ENCODE peak calls at places on chromosomes 1 and 21, in six cellular contexts. X is neural crest cell; L is CD8-positive, alpha-beta T cell; K is WTC11; G is A549; C is Panc1. B is an unnamed sample.

GRCh38 chr1:229058111-229058551 is 212.8 kb upstream of the RAB4A start:
- DNase-seq in K (no peak), X (no peak), C (no peak), G (no peak), L (peak), B (no peak)

GRCh38 chr1:196063952-196064351 is 544.3 kb downstream of the KCNT2 start:
- DNase-seq in L (no peak), G (no peak), K (no peak), X (no peak), C (no peak), B (no peak)

GRCh38 chr1:10891081-10891480 is 94.6 kb upstream of the CASZ1 start:
- DNase-seq in L (no peak), C (no peak), K (no peak), G (no peak), X (no peak), B (no peak)

GRCh38 chr1:4622821-4623220 is 31.6 kb upstream of the AJAP1 start:
- DNase-seq in X (no peak), G (no peak), L (no peak), C (no peak), K (no peak), B (no peak)

GRCh38 chr1:55364216-55364615 is 149.1 kb upstream of the USP24 start:
- DNase-seq in K (no peak), L (no peak), X (no peak), C (no peak), G (no peak), B (no peak)

GRCh38 chr1:31529999-31530705 is 46.2 kb upstream of the TINAGL1 start:
- DNase-seq in X (no peak), K (no peak), G (no peak), L (no peak), C (no peak), B (no peak)

GRCh38 chr1:94235189-94236020 is 2.0 kb downstream of the ARHGAP29 start:
- DNase-seq in G (no peak), C (no peak), X (no peak), K (no peak), L (no peak), B (no peak)

GRCh38 chr1:43634729-43635128 is 15.2 kb upstream of the KDM4A start:
- DNase-seq in K (no peak), L (no peak), C (no peak), X (no peak), G (peak), B (no peak)

GRCh38 chr1:30413606-30414005 is 309.8 kb downstream of the MATN1 start:
- DNase-seq in K (no peak), X (no peak), G (no peak), C (no peak), L (no peak), B (peak)

GRCh38 chr21:39885119-39885848 is 18.0 kb downstream of the PCP4 start:
- DNase-seq in G (no peak), K (no peak), C (no peak), X (peak), L (no peak), B (no peak)

GRCh38 chr1:202023033-202023433 is 12.6 kb downstream of the ELF3 start:
- DNase-seq in K (no peak), C (peak), L (no peak), X (no peak), G (peak), B (no peak)

GRCh38 chr1:43205671-43206070 is 33.5 kb downstream of the CFAP57 start:
- DNase-seq in L (no peak), G (no peak), K (no peak), X (no peak), C (no peak), B (no peak)

GRCh38 chr1:162822391-162823200 is 32.1 kb downstream of the HSD17B7 start:
- DNase-seq in K (peak), G (peak), L (peak), C (no peak), X (peak), B (peak)

GRCh38 chr1:20551161-20551560 is 1.2 kb upstream of the FAM43B start:
- DNase-seq in C (no peak), L (no peak), X (no peak), K (no peak), G (no peak), B (no peak)

GRCh38 chr1:164786980-164787833 is 228.2 kb downstream of the PBX1 start:
- DNase-seq in G (peak), C (peak), K (peak), X (peak), L (peak), B (peak)

GRCh38 chr1:174165471-174166137 is 6.3 kb downstream of the RABGAP1L start:
- DNase-seq in K (no peak), L (no peak), G (no peak), C (no peak), X (no peak), B (no peak)

GRCh38 chr1:115113781-115114180 is 24.5 kb upstream of the TSPAN2 start:
- DNase-seq in L (no peak), G (no peak), K (no peak), C (no peak), X (no peak), B (no peak)

GRCh38 chr1:1356796-1357401 is 1.5 kb downstream of the MXRA8 start:
- DNase-seq in C (no peak), K (no peak), X (no peak), L (no peak), G (no peak), B (no peak)

GRCh38 chr1:240086726-240087125 is 5.0 kb upstream of the FMN2 start:
- DNase-seq in G (no peak), C (no peak), X (no peak), L (no peak), K (no peak), B (no peak)

GRCh38 chr1:108913105-108913948 is 36.5 kb downstream of the GPSM2 start:
- DNase-seq in X (no peak), K (no peak), G (no peak), L (no peak), C (no peak), B (no peak)

GRCh38 chr1:54559111-54559548 is 11.1 kb downstream of the ACOT11 start:
- DNase-seq in G (no peak), X (no peak), L (no peak), K (no peak), C (no peak), B (no peak)

GRCh38 chr1:16978589-16979474 is 1.6 kb downstream of the MFAP2 start:
- DNase-seq in C (no peak), L (no peak), X (no peak), G (no peak), K (no peak), B (no peak)

GRCh38 chr21:45136927-45137611 is 62.7 kb downstream of the ADARB1 start:
- DNase-seq in X (peak), C (no peak), G (peak), L (peak), K (peak), B (peak)
- TF ChIP-seq CTCF in X (peak), C (peak), G (peak), L (peak), K (peak), B (peak)

DNA sequence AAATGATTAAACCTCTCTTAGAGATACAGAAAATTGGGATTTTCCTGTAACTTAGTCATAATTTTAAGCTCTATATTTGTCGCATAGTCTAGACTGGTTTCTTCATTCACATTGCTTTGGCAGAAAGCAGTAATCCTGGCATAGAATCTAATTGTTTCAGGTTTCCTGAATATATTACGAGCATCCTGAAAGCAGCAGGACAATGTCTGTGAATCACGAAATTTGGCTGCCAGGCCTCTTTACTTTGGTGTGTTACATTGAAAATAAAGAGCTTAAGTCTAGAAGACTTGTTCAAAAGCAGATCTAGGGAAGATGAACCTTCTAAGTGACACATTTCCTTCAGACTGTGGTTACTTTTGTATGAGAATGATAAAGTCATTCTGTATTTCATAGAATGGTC is 72.2 kb downstream of the TDRD5 start:
- DNase-seq in X (no peak), L (no peak), K (no peak), C (no peak), G (no peak), B (no peak)
- TF ChIP-seq CTCF in X (no peak), L (no peak), K (no peak), C (no peak), G (no peak), B (no peak)

GRCh38 chr21:36087362-36088138 is 17.7 kb downstream of the CBR1 start:
- DNase-seq in X (no peak), K (no peak), G (no peak), L (no peak), C (no peak), B (no peak)
- TF ChIP-seq CTCF in X (peak), K (no peak), G (no peak), L (no peak), C (peak), B (no peak)

GRCh38 chr1:41751804-41752513 is 166.8 kb downstream of the HIVEP3 start:
- DNase-seq in C (no peak), G (no peak), X (no peak), K (no peak), L (no peak), B (no peak)

GRCh38 chr1:41758490-41758889 is 160.2 kb downstream of the HIVEP3 start:
- DNase-seq in K (no peak), G (no peak), C (no peak), L (no peak), X (no peak), B (no peak)

GRCh38 chr1:41752514-41753170 is 166.1 kb downstream of the HIVEP3 start:
- DNase-seq in C (no peak), L (no peak), X (no peak), K (no peak), G (no peak), B (no peak)

GRCh38 chr1:41749992-41750745 is 168.6 kb downstream of the HIVEP3 start:
- DNase-seq in L (no peak), C (no peak), K (no peak), X (no peak), G (no peak), B (no peak)

GRCh38 chr1:41754540-41754939 is 164.2 kb downstream of the HIVEP3 start:
- DNase-seq in L (no peak), X (no peak), G (no peak), C (no peak), K (no peak), B (no peak)
- TF ChIP-seq CTCF in L (peak), X (no peak), G (peak), C (peak), K (no peak), B (no peak)

DNA sequence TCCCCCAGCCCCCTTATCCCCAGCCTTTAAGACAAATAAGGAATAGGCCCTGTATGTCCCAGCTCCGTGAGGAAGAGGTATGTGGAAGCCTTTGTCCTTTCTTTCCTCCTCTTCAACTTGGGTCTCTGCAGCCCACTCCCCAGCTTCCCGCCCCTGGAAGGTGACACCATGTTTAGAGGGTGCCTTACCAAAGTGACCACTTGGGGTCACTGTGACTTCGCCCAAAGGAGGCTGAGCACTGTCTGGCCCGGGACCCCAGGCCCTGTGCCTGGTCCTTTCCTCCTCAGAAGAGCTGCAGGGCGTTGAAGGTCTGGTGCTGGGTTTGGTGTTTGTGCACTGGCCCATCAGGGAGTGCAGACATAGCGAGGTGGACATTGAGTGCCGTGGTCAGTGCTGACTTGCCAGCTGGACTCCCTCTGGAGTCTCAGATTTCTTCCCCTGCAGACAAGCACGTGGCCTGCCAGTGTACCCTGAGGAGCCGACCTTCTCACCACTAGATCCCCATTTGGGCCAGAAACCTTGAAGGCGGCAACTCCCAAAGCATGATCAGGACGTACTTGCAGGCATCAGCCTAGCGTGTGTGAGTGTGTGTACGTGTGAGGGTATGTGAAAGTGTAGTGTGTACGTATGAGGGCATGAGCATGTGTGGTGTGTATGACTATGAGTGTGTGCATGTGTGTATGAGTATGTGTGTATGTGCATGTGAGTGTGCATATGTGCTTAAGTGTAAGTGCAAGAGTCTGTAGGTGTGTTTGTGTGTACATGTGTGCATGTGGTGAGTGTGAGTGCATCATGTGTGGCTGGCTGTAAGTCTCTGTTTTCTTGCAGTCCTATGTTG is 181.4 kb upstream of the KIAA0040 start:
- DNase-seq in C (no peak), G (peak), X (peak), L (no peak), K (peak), B (peak)
- TF ChIP-seq CTCF in C (peak), G (peak), X (peak), L (peak), K (peak), B (peak)